ENCODE peak calls at places on chromosome 15, in nine cellular contexts. N is endothelial cell of umbilical vein, T is adrenal gland, Z is uterus, X is sigmoid colon, Y is vagina, C is heart left ventricle, R is HepG2, H is stomach. L is an unnamed sample.

GRCh38 chr15:70276401-70276800 is 178.7 kb upstream of the TLE3 start:
- DNase-seq in X (no peak), N (no peak), R (no peak), H (no peak), T (no peak), Y (no peak), C (no peak), Z (no peak), L (no peak)

GRCh38 chr15:76575177-76576078 is 238.9 kb downstream of the ISL2 start:
- DNase-seq in H (no peak), Y (no peak), Z (no peak), T (no peak), N (no peak), X (no peak), R (no peak), C (no peak), L (no peak)

GRCh38 chr15:22992026-22992331 is 11.8 kb upstream of the CYFIP1 start:
- DNase-seq in C (no peak), R (no peak), X (peak; percentile 28), Y (no peak), Z (no peak), H (no peak), T (peak; percentile 47), N (no peak), L (no peak)

GRCh38 chr15:37289109-37289765 is 188.9 kb upstream of the MEIS2 start:
- DNase-seq in X (no peak), R (peak; percentile 1), N (no peak), H (no peak), C (no peak), Y (no peak), T (no peak), Z (no peak), L (peak; percentile 45)

GRCh38 chr15:31326729-31327673 is at the start of gene KLF13:
- DNase-seq in Z (no peak), N (no peak), X (peak; percentile 85), R (no peak), T (peak; percentile 80), Y (no peak), H (peak; percentile 74), C (peak; percentile 78), L (peak; percentile 78)

GRCh38 chr15:95018888-95019545 is 787.7 kb downstream of the MCTP2 start:
- DNase-seq in X (no peak), H (no peak), R (no peak), Y (no peak), Z (no peak), N (peak; percentile 86), C (no peak), T (no peak), L (no peak)

GRCh38 chr15:67064607-67065530 is 533 bp upstream of the SMAD3 start:
- DNase-seq in H (peak; percentile 63), R (peak; percentile 67), Y (no peak), T (peak; percentile 68), C (no peak), N (peak; percentile 9), Z (peak; percentile 72), X (peak; percentile 86), L (no peak)

GRCh38 chr15:41774873-41775417 is 661 bp downstream of the MAPKBP1 start:
- DNase-seq in H (no peak), X (no peak), R (no peak), T (no peak), C (no peak), Y (no peak), N (no peak), Z (no peak), L (no peak)

GRCh38 chr15:65245096-65245849 is 34.0 kb upstream of the CILP start:
- DNase-seq in Z (peak; percentile 88), Y (no peak), C (peak; percentile 77), R (peak; percentile 75), N (no peak), T (peak; percentile 74), X (peak; percentile 93), H (no peak), L (peak; percentile 28)

GRCh38 chr15:61216519-61216918 is 12.6 kb downstream of the RORA start:
- DNase-seq in C (no peak), R (no peak), H (no peak), Y (no peak), T (no peak), Z (no peak), N (no peak), X (no peak), L (no peak)

GRCh38 chr15:52805351-52806283 is 15.5 kb upstream of the ONECUT1 start:
- DNase-seq in T (no peak), R (no peak), X (no peak), H (no peak), Z (no peak), C (no peak), Y (no peak), N (no peak), L (peak; percentile 62)

GRCh38 chr15:78243491-78243941 is 9.2 kb upstream of the ACSBG1 start:
- DNase-seq in R (no peak), H (peak; percentile 73), T (peak; percentile 79), N (no peak), Y (no peak), C (peak; percentile 66), X (peak; percentile 79), Z (no peak), L (peak; percentile 38)

GRCh38 chr15:29220852-29221251 is 48.8 kb downstream of the NSMCE3 start:
- DNase-seq in N (no peak), C (no peak), H (no peak), T (no peak), Z (no peak), R (no peak), Y (no peak), X (no peak), L (no peak)

GRCh38 chr15:52397118-52397517 is 101.5 kb upstream of the MYO5C start:
- DNase-seq in R (no peak), N (no peak), Y (no peak), X (no peak), C (peak; percentile 30), H (no peak), Z (no peak), T (no peak), L (no peak)

GRCh38 chr15:73380661-73381060 is 11.9 kb upstream of the HCN4 start:
- DNase-seq in Y (no peak), H (no peak), N (no peak), Z (no peak), X (no peak), T (no peak), C (no peak), R (no peak), L (peak; percentile 1)

GRCh38 chr15:90184119-90184785 is 16.9 kb upstream of the SEMA4B start:
- DNase-seq in R (peak; percentile 24), N (no peak), Y (no peak), C (peak; percentile 69), T (peak; percentile 97), X (peak; percentile 96), H (peak; percentile 91), Z (peak; percentile 89), L (peak; percentile 92)

GRCh38 chr15:90188914-90189748 is 12.0 kb upstream of the SEMA4B start:
- DNase-seq in N (no peak), R (no peak), Z (no peak), T (no peak), C (no peak), H (no peak), X (no peak), Y (no peak), L (no peak)

GRCh38 chr15:90184786-90185704 is 16.1 kb upstream of the SEMA4B start:
- DNase-seq in T (peak; percentile 85), N (no peak), C (peak; percentile 72), R (peak; percentile 54), Z (peak; percentile 61), H (peak; percentile 74), Y (no peak), X (peak; percentile 85), L (peak; percentile 77)

GRCh38 chr15:90189781-90190467 is 11.2 kb upstream of the SEMA4B start:
- DNase-seq in Z (no peak), C (no peak), N (no peak), H (no peak), R (no peak), X (no peak), T (no peak), Y (no peak), L (no peak)

GRCh38 chr15:90187257-90187868 is 13.8 kb upstream of the SEMA4B start:
- DNase-seq in Z (no peak), H (no peak), R (no peak), C (no peak), N (no peak), X (no peak), Y (no peak), T (no peak), L (no peak)
- H3K4me1 ChIP-seq in Z (no peaks in the 10 kb centered on the region), H (peaks cover 81% of the 10 kb centered on the region), R (peaks cover 57% of the 10 kb centered on the region), C (peaks cover 9% of the 10 kb centered on the region), N (peaks cover 4% of the 10 kb centered on the region), X (peaks cover 80% of the 10 kb centered on the region), Y (peaks cover 57% of the 10 kb centered on the region), T (peaks cover 41% of the 10 kb centered on the region), L (no peaks in the 10 kb centered on the region)

GRCh38 chr15:72202801-72203506 is 5.4 kb upstream of the GRAMD2A start:
- DNase-seq in Y (no peak), N (no peak), C (no peak), Z (no peak), R (no peak), X (no peak), H (no peak), T (no peak), L (no peak)
- TF ChIP-seq POLR2A in Y (no peak), N (no peak), C (no peak), Z (no peak), R (no peak), X (no peak), H (no peak), T (no peak), L (no peak)

GRCh38 chr15:58083526-58083925 is 18.0 kb upstream of the ALDH1A2 start:
- DNase-seq in N (no peak), C (no peak), Z (no peak), H (no peak), X (no peak), Y (no peak), T (no peak), R (no peak), L (no peak)
- H3K27ac ChIP-seq in N (no peak overlapping the region), C (no peak overlapping the region), Z (no peak overlapping the region), H (no peak overlapping the region), X (no peak overlapping the region), Y (no peak overlapping the region), T (no peak overlapping the region), R (no peak overlapping the region), L (no peak overlapping the region)

GRCh38 chr15:40069178-40070165 is 30.5 kb upstream of the SRP14 start:
- DNase-seq in Y (no peak), C (peak; percentile 92), H (peak; percentile 99), Z (peak; percentile 72), T (peak; percentile 98), X (peak; percentile 94), R (peak; percentile 76), N (peak; percentile 88), L (peak; percentile 99)
- H3K4me1 ChIP-seq in Y (peaks cover 25% of the 10 kb centered on the region), C (peaks cover 4% of the 10 kb centered on the region), H (peaks cover 61% of the 10 kb centered on the region), Z (no peaks in the 10 kb centered on the region), T (peaks cover 28% of the 10 kb centered on the region), X (peaks cover 22% of the 10 kb centered on the region), R (peaks cover 47% of the 10 kb centered on the region), N (peaks cover 19% of the 10 kb centered on the region), L (peaks cover 30% of the 10 kb centered on the region)